ENCODE peak calls at places on chromosomes 16 and 17, in four cellular contexts. D, B, L and W are unnamed samples.

GRCh38 chr17:46212634-46213435 is 19.6 kb upstream of the KANSL1 start:
- DNase-seq in B (peak; percentile 82), D (no peak), L (peak; percentile 46), W (peak; percentile 57)

GRCh38 chr17:7289256-7290032 is 5.0 kb downstream of the YBX2 start:
- DNase-seq in L (no peak), D (no peak), B (no peak), W (no peak)

GRCh38 chr17:28878981-28879380 is 18.6 kb downstream of the FLOT2 start:
- DNase-seq in L (peak; percentile 61), B (peak; percentile 83), D (no peak), W (peak; percentile 32)

GRCh38 chr16:19639986-19640421 is 78.0 kb downstream of the KNOP1 start:
- DNase-seq in B (peak; percentile 23), L (no peak), D (no peak), W (no peak)

GRCh38 chr17:73390221-73390620 is 78.4 kb upstream of the CDC42EP4 start:
- DNase-seq in L (no peak), B (no peak), D (peak; percentile 62), W (no peak)

GRCh38 chr17:79035686-79036085 is 11.7 kb downstream of the C1QTNF1 start:
- DNase-seq in D (no peak), L (no peak), B (no peak), W (no peak)

GRCh38 chr17:10623786-10624338 is 33.2 kb downstream of the MYH3 start:
- DNase-seq in B (no peak), L (no peak), D (peak; percentile 52), W (no peak)

GRCh38 chr17:82963104-82963950 is 116.1 kb upstream of the METRNL start:
- DNase-seq in D (peak; percentile 94), L (peak; percentile 17), B (no peak), W (peak; percentile 80)

GRCh38 chr17:16521070-16521727 is 29.2 kb upstream of the LRRC75A start:
- DNase-seq in B (peak; percentile 82), L (peak; percentile 71), D (peak; percentile 82), W (peak; percentile 55)

GRCh38 chr16:66274335-66275110 is 92.0 kb upstream of the CDH5 start:
- DNase-seq in L (peak; percentile 21), D (no peak), B (peak; percentile 14), W (no peak)

GRCh38 chr16:19283637-19284036 is 1.9 kb upstream of the CLEC19A start:
- DNase-seq in L (peak; percentile 58), B (no peak), D (no peak), W (no peak)

GRCh38 chr17:68600881-68601564 is at the start of gene FAM20A:
- DNase-seq in B (no peak), L (no peak), D (peak; percentile 77), W (peak; percentile 12)

GRCh38 chr17:69551212-69552010 is 136.9 kb downstream of the MAP2K6 start:
- DNase-seq in L (peak; percentile 64), B (no peak), D (no peak), W (no peak)

GRCh38 chr16:55179858-55180585 is 144.0 kb upstream of the IRX6 start:
- DNase-seq in D (no peak), L (no peak), B (no peak), W (no peak)

GRCh38 chr17:77405867-77406513 is 265.2 kb downstream of the SEC14L1 start:
- DNase-seq in L (no peak), D (peak; percentile 90), B (no peak), W (no peak)

GRCh38 chr17:67151717-67152116 is 93.3 kb downstream of the HELZ start:
- DNase-seq in D (no peak), B (no peak), L (peak; percentile 85), W (no peak)

GRCh38 chr16:78656887-78657286 is 557.4 kb downstream of the WWOX start:
- DNase-seq in D (no peak), L (no peak), B (no peak), W (no peak)

GRCh38 chr16:78659216-78659615 is 559.8 kb downstream of the WWOX start:
- DNase-seq in L (no peak), D (no peak), B (no peak), W (no peak)

GRCh38 chr16:78659668-78660217 is 560.3 kb downstream of the WWOX start:
- DNase-seq in B (no peak), D (no peak), L (no peak), W (no peak)

GRCh38 chr16:78663690-78664089 is 564.2 kb downstream of the WWOX start:
- DNase-seq in D (no peak), L (no peak), B (no peak), W (no peak)

GRCh38 chr16:78660795-78661194 is 561.3 kb downstream of the WWOX start:
- DNase-seq in L (no peak), D (no peak), B (no peak), W (no peak)
- H3K9me3 ChIP-seq in L (no peaks in the 10 kb centered on the region), D (no peaks in the 10 kb centered on the region), B (no peaks in the 10 kb centered on the region), W (no peaks in the 10 kb centered on the region)

DNA sequence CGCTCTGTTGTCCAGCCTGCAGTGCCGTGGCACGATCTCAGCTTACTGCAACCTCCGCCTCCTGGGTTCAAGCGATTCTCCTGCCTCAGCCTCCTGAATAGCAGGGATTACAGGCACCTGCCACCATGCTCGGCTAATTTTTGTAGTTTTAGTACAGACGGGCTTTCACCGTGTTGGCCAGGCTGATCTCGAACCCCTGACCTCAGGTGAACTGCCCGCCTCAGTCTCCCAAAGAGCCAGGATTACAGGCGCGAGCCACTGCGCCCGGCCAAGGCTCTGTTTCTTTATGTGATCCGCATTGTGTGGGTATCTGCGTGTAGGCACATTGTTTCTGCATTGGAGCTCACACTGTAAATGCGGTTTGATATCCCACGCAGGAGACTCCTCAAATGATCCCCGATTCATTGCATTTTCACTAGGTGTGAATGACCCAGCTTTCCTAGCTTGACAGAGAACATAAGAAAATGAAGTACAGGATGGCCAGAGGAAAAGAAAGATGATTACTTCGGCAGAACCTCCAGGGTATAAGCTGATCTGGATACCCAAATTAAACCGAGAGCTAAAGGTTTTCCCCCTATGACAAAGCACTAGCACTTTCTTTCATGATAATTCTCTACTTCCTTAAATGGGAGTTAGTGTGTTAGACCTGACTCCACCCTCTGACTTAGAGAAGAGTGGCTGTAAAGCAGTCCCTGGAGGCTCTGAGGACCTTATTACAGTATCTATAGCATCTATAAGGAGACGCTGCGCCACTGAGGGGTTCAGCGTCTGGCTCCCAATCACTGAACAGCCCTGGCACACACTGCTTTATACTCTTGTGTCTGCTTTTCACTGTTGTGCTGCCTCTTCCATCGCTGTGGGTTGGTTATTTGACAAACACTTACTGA is 17.3 kb downstream of the COTL1 start:
- DNase-seq in D (no peak), B (peak; percentile 80), L (no peak), W (no peak)
- H3K4me1 ChIP-seq in D (peaks cover 100% of the 10 kb centered on the region), B (peaks cover 53% of the 10 kb centered on the region), L (peaks cover 21% of the 10 kb centered on the region), W (peaks cover 22% of the 10 kb centered on the region)

DNA sequence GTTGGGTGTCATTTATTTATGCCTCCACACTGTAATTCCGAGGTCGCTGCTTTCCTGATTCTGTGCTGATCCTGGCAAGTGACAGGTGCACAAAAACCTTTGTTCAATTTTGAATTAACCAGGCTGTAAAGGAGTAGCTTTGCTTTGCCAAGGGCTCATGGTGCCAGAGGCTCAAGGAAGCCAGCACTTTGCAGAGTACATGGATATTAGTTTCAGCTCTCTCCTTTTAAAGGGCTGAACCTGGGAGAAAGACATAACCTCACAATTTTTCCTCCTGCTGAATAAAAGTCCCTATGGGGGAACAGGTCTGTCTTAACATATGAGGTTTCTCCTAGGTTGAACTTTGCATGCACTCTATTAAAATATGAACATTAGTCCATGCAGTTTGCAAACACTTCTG is 227.6 kb upstream of the WSB1 start:
- DNase-seq in L (no peak), D (no peak), B (no peak), W (no peak)
- H3K9me3 ChIP-seq in L (no peaks in the 10 kb centered on the region), D (no peaks in the 10 kb centered on the region), B (no peaks in the 10 kb centered on the region), W (no peaks in the 10 kb centered on the region)

GRCh38 chr17:64984776-64985521 is 65.7 kb upstream of the LRRC37A3 start:
- DNase-seq in D (no peak), L (peak; percentile 50), B (peak; percentile 41), W (no peak)
- H3K4me1 ChIP-seq in D (peaks cover 27% of the 10 kb centered on the region), L (peaks cover 10% of the 10 kb centered on the region), B (peaks cover 26% of the 10 kb centered on the region), W (no peaks in the 10 kb centered on the region)

DNA sequence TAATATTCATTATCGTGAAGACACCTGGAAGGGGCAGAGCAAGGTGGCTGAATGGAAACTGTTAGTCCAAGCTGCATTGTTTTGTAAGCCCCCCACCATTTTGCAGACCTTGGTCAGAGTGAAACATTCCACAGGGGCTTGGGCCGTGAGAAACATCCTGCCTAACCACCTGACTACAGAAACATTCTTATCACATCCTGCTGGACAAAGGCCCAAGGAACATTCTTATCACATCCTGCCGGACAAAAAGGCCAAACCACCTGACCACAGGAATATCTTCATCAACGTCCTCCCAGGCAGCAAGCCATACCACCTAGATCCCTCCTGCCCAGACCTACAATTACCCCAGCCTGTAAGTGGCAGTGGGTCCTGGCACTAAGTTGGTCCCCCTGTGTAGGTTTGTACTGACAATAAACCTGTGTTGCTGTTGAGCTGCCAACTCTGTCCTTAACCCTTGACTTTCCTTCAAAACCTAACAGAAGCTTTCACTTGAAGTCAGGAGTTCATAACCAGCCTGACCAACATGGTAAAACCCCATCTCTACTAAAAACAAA is 19.6 kb downstream of the ATF7IP2 start:
- DNase-seq in B (peak; percentile 86), D (no peak), L (no peak), W (no peak)
- H3K9me3 ChIP-seq in B (peaks cover 31% of the 10 kb centered on the region), D (peaks cover 49% of the 10 kb centered on the region), L (peaks cover 11% of the 10 kb centered on the region), W (no peaks in the 10 kb centered on the region)

GRCh38 chr17:80839401-80839800 is 152.2 kb upstream of the CHMP6 start:
- DNase-seq in B (no peak), D (peak; percentile 38), L (no peak), W (no peak)

GRCh38 chr17:80842456-80843053 is 149.1 kb upstream of the CHMP6 start:
- DNase-seq in D (peak; percentile 16), L (no peak), B (no peak), W (no peak)

GRCh38 chr17:80838381-80839345 is 153.0 kb upstream of the CHMP6 start:
- DNase-seq in D (peak; percentile 59), L (no peak), B (no peak), W (no peak)

GRCh38 chr17:80837711-80838110 is 153.9 kb upstream of the CHMP6 start:
- DNase-seq in B (no peak), D (peak; percentile 66), L (no peak), W (no peak)

DNA sequence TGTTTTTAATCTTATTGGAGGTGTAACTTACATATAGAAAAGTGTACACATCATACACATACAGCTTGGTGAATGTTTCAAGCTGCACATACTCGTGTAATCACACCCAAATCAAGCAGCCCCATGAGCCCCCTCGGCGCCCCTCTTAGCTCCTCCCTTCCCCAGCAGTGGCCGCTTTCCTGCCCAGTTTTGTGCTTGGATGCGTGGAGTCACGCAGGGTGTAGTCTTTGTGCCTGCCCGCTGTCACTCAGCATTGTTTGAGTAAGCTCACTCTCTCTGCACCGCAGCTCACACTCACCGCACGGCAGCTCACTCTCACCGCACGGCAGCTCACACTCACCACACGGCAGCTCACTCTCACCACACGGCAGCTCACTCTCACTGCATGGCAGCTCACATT is 151.6 kb upstream of the CHMP6 start:
- DNase-seq in L (no peak), D (peak; percentile 31), B (no peak), W (no peak)
- H3K4me1 ChIP-seq in L (no peaks in the 10 kb centered on the region), D (no peaks in the 10 kb centered on the region), B (no peaks in the 10 kb centered on the region), W (no peaks in the 10 kb centered on the region)

GRCh38 chr16:35305476-35305875 is 1846.1 kb downstream of the TP53TG3F start:
- DNase-seq in B (no peak), D (no peak), L (peak; percentile 85), W (no peak)
- H3K9me3 ChIP-seq in B (peaks cover 2% of the 10 kb centered on the region), D (no peaks in the 10 kb centered on the region), L (no peaks in the 10 kb centered on the region), W (peaks cover 19% of the 10 kb centered on the region)